ENCODE peak calls at places on chromosome 19, in ten cellular contexts. Z is lung, P is mesothelial cell of epicardium, W is ovary, T is DND-41, F is testis, E is fibroblast of mammary gland, X is foreskin fibroblast, D is mucosa of descending colon, M is GM12865. K is an unnamed sample.

GRCh38 chr19:55070755-55071502 is 4.7 kb upstream of the EPS8L1 start:
- DNase-seq in M (no peak), W (no peak), F (no peak), T (no peak), X (peak; percentile 80), E (peak; percentile 74), D (peak; percentile 80), P (no peak), Z (peak; percentile 58), K (no peak)

GRCh38 chr19:39858541-39858940 is 12.4 kb upstream of the FBL start:
- DNase-seq in E (peak; percentile 8), F (peak; percentile 65), M (no peak), Z (no peak), W (no peak), X (no peak), P (no peak), D (peak; percentile 22), T (peak; percentile 88), K (no peak)

GRCh38 chr19:2997720-2998119 is 20.4 kb downstream of the TLE6 start:
- DNase-seq in W (no peak), X (no peak), F (no peak), M (no peak), D (no peak), P (no peak), E (no peak), T (no peak), Z (no peak), K (no peak)

GRCh38 chr19:31351212-31352193 is 2.3 kb upstream of the TSHZ3 start:
- DNase-seq in T (peak; percentile 30), F (peak; percentile 47), M (no peak), X (peak; percentile 82), P (no peak), W (peak; percentile 74), E (peak; percentile 75), Z (no peak), D (peak; percentile 27), K (no peak)

GRCh38 chr19:15316498-15316897 is 15.8 kb downstream of the BRD4 start:
- DNase-seq in D (no peak), T (no peak), X (peak; percentile 30), E (no peak), M (peak; percentile 50), Z (no peak), F (no peak), P (no peak), W (no peak), K (no peak)

GRCh38 chr19:40604647-40605200 is 3.6 kb downstream of the LTBP4 start:
- DNase-seq in T (no peak), Z (no peak), M (peak; percentile 40), X (no peak), D (peak; percentile 76), P (no peak), W (peak; percentile 74), F (no peak), E (no peak), K (no peak)

GRCh38 chr19:15251749-15252397 is 19.6 kb upstream of the EPHX3 start:
- DNase-seq in M (no peak), Z (peak; percentile 53), W (peak; percentile 89), X (peak; percentile 93), D (peak; percentile 51), E (peak; percentile 98), P (peak; percentile 74), F (peak; percentile 83), T (no peak), K (peak; percentile 79)

GRCh38 chr19:29841559-29842367 is 30.0 kb downstream of the CCNE1 start:
- DNase-seq in Z (no peak), F (no peak), E (peak; percentile 28), W (no peak), T (no peak), M (peak; percentile 70), P (no peak), X (peak; percentile 54), D (no peak), K (no peak)

GRCh38 chr19:16873603-16874002 is 15.2 kb upstream of the F2RL3 start:
- DNase-seq in D (no peak), P (no peak), E (no peak), T (no peak), F (no peak), M (no peak), X (no peak), W (no peak), Z (no peak), K (no peak)

GRCh38 chr19:14375582-14376291 is 5.5 kb upstream of the ADGRE5 start:
- DNase-seq in F (peak; percentile 45), P (no peak), W (no peak), X (peak; percentile 59), T (no peak), Z (no peak), D (no peak), E (no peak), M (no peak), K (no peak)

GRCh38 chr19:44783545-44783944 is 5.9 kb downstream of the CBLC start:
- DNase-seq in X (no peak), E (no peak), P (no peak), T (no peak), D (no peak), M (no peak), W (no peak), F (no peak), Z (no peak), K (no peak)

GRCh38 chr19:44779150-44779549 is 1.5 kb downstream of the CBLC start:
- DNase-seq in F (no peak), W (no peak), T (no peak), D (no peak), X (no peak), M (no peak), P (no peak), Z (no peak), E (no peak), K (no peak)

GRCh38 chr19:44785271-44785670 is 7.6 kb downstream of the CBLC start:
- DNase-seq in T (no peak), P (no peak), X (no peak), E (no peak), Z (no peak), M (no peak), D (no peak), F (no peak), W (no peak), K (no peak)

GRCh38 chr19:44785993-44786392 is 8.3 kb downstream of the CBLC start:
- DNase-seq in M (no peak), Z (no peak), X (no peak), E (no peak), T (no peak), D (no peak), P (no peak), W (no peak), F (no peak), K (no peak)

GRCh38 chr19:44782729-44783128 is 5.0 kb downstream of the CBLC start:
- DNase-seq in P (no peak), X (no peak), D (no peak), M (no peak), W (no peak), E (no peak), T (no peak), Z (no peak), F (no peak), K (no peak)
- TF ChIP-seq CTCF in P (no peak), X (no peak), D (no peak), M (no peak), W (no peak), E (peak; percentile 4), T (no peak), Z (no peak), F (no peak), K (no peak)

DNA sequence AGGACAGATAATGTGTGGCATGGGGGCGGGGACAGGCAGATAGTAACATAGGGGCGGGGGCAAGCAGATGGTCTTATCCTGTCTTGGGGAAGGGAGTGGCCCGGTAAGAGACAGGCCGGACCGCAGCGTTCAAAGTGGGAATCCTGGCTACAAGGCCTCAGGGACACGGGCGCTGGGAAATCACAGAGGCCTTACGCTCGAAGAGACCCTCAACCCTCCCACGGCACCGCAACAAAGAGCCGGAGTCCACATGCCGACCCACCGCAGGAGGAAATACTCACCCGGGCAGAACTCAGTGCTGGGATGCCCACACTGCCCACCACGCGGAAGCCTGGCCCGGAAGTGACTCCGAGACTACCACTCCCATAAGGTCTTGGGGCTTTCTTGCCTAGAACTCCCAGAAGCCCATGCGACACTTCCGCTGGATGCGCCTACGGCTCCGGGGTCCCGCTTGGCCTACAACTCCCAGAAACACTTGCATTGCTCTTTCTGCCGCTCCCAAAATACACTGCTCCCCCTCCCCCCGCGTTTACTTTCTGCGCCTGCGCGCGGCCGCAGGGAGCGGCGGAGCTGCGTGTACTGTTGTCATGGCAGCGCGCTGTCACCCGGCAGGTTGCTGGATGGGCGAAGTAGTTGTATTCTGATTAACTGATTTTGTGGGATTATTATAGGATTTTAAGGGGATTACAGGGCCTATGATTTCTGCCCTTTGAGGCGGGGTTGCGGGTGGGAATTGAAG is at the start of gene CTU1:
- DNase-seq in P (peak; percentile 98), X (peak; percentile 99), T (peak; percentile 99), E (peak; percentile 99), M (peak; percentile 99), W (peak; percentile 98), F (peak; percentile 100), Z (peak; percentile 99), D (peak; percentile 99), K (peak; percentile 97)
- TF ChIP-seq CTCF in P (no peak), X (no peak), T (no peak), E (no peak), M (no peak), W (no peak), F (peak; percentile 39), Z (no peak), D (no peak), K (peak; percentile 53)

GRCh38 chr19:56930647-56931592 is 90.4 kb upstream of the PEG3 start:
- DNase-seq in E (no peak), X (no peak), Z (no peak), F (no peak), P (no peak), W (no peak), D (no peak), M (no peak), T (no peak), K (no peak)

GRCh38 chr19:56933014-56933705 is 92.6 kb upstream of the PEG3 start:
- DNase-seq in W (no peak), M (no peak), F (no peak), X (no peak), P (no peak), E (no peak), Z (no peak), T (no peak), D (no peak), K (no peak)

GRCh38 chr19:56934438-56935090 is 94.0 kb upstream of the PEG3 start:
- DNase-seq in X (no peak), T (no peak), D (no peak), F (no peak), P (no peak), W (no peak), M (no peak), Z (no peak), E (no peak), K (no peak)
- TF ChIP-seq CTCF in X (no peak), T (no peak), D (no peak), F (no peak), P (no peak), W (no peak), M (no peak), Z (no peak), E (no peak), K (no peak)

DNA sequence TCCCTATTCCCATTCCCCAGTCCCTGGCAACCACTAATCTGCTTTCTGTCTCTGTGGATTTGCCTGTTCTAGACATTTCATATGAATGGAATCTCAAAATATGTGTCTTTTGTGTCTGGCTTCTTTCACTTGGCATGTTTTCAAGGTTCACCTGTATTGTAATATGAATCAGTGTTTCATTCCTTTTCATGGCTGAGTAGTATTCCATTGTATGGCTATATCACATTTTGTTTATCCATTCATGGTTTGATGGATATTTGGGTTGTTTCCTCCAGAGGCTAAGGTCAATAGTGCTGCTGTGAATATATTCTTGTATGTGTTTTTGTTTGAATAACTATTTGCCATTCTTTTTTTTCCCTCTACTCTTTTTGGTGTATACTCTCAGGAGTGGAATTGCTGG is 24.4 kb downstream of the NCAN start:
- DNase-seq in M (no peak), D (no peak), W (no peak), T (no peak), Z (no peak), P (no peak), F (no peak), X (no peak), E (no peak), K (no peak)
- TF ChIP-seq CTCF in M (no peak), D (no peak), W (no peak), T (no peak), Z (no peak), P (no peak), F (no peak), X (no peak), E (no peak), K (no peak)

K was measured in type B pancreatic cell.